ENCODE peak calls at places on chromosomes 1 and 21, in seven cellular contexts. A is coronary artery; L is fibroblast of pulmonary artery; E is CD8-positive, alpha-beta T cell; Y is mesendoderm; C is OCI-LY7; T is pancreas. O is an unnamed sample.

GRCh38 chr1:113811353-113811887 is 856 bp downstream of the RSBN1 start:
- DNase-seq in A (no peak), L (peak), E (peak), Y (peak), C (peak), T (no peak), O (no peak)

GRCh38 chr1:213868482-213868881 is 119.3 kb upstream of the PROX1 start:
- DNase-seq in A (no peak), L (no peak), E (no peak), Y (no peak), C (no peak), T (no peak), O (no peak)

GRCh38 chr1:2583871-2584341 is 2.7 kb upstream of the PRXL2B start:
- DNase-seq in A (no peak), L (no peak), E (no peak), Y (peak), C (no peak), T (peak), O (no peak)

GRCh38 chr1:2554621-2555387 is 1.4 kb upstream of the TNFRSF14 start:
- DNase-seq in A (no peak), L (no peak), E (peak), Y (peak), C (peak), T (no peak), O (no peak)

GRCh38 chr1:241579434-241579833 is 47.3 kb downstream of the KMO start:
- DNase-seq in A (no peak), L (no peak), E (no peak), Y (no peak), C (no peak), T (no peak), O (no peak)

GRCh38 chr21:45542242-45542666 is at the start of gene SLC19A1:
- DNase-seq in A (peak), L (peak), E (peak), Y (peak), C (peak), T (peak), O (peak)

GRCh38 chr21:25626752-25627151 is 12.3 kb upstream of the JAM2 start:
- DNase-seq in A (no peak), L (peak), E (no peak), Y (no peak), C (no peak), T (no peak), O (no peak)

GRCh38 chr1:14538335-14538734 is 60.1 kb upstream of the KAZN start:
- DNase-seq in A (no peak), L (no peak), E (no peak), Y (peak), C (no peak), T (no peak), O (no peak)

GRCh38 chr1:219703240-219703639 is 90.3 kb upstream of the ZC3H11B start:
- DNase-seq in A (no peak), L (no peak), E (no peak), Y (no peak), C (no peak), T (no peak), O (no peak)

GRCh38 chr1:98557808-98558390 is 103.6 kb upstream of the SNX7 start:
- DNase-seq in A (no peak), L (peak), E (no peak), Y (peak), C (no peak), T (no peak), O (no peak)

GRCh38 chr1:107750364-107750959 is 214.5 kb downstream of the VAV3 start:
- DNase-seq in A (no peak), L (peak), E (no peak), Y (peak), C (peak), T (peak), O (peak)

GRCh38 chr1:93842750-93843500 is 36.1 kb downstream of the DNTTIP2 start:
- DNase-seq in A (no peak), L (peak), E (no peak), Y (no peak), C (no peak), T (no peak), O (no peak)

GRCh38 chr1:93839756-93840155 is 39.2 kb downstream of the DNTTIP2 start:
- DNase-seq in A (no peak), L (no peak), E (no peak), Y (no peak), C (no peak), T (no peak), O (no peak)

GRCh38 chr1:93841771-93842170 is 37.2 kb downstream of the DNTTIP2 start:
- DNase-seq in A (no peak), L (no peak), E (no peak), Y (no peak), C (no peak), T (no peak), O (no peak)

GRCh38 chr1:93839307-93839706 is 39.7 kb downstream of the DNTTIP2 start:
- DNase-seq in A (no peak), L (peak), E (no peak), Y (no peak), C (no peak), T (no peak), O (no peak)

GRCh38 chr1:93840956-93841482 is 38.0 kb downstream of the DNTTIP2 start:
- DNase-seq in A (no peak), L (no peak), E (no peak), Y (no peak), C (no peak), T (no peak), O (no peak)
- H3K4me3 ChIP-seq in A (no peak), L (no peak), E (no peak), Y (no peak), C (no peak), T (no peak), O (no peak)

GRCh38 chr1:194717334-194717733 is 1530.9 kb upstream of the B3GALT2 start:
- DNase-seq in A (no peak), L (no peak), E (no peak), Y (no peak), C (no peak), T (no peak), O (no peak)

GRCh38 chr1:194723067-194723466 is 1536.7 kb upstream of the B3GALT2 start:
- DNase-seq in A (no peak), L (no peak), E (no peak), Y (no peak), C (no peak), T (no peak), O (no peak)

GRCh38 chr1:194717941-194718340 is 1531.5 kb upstream of the B3GALT2 start:
- DNase-seq in A (no peak), L (peak), E (no peak), Y (no peak), C (no peak), T (no peak), O (no peak)
- H3K4me3 ChIP-seq in A (no peak), L (no peak), E (no peak), Y (no peak), C (no peak), T (no peak), O (no peak)

DNA sequence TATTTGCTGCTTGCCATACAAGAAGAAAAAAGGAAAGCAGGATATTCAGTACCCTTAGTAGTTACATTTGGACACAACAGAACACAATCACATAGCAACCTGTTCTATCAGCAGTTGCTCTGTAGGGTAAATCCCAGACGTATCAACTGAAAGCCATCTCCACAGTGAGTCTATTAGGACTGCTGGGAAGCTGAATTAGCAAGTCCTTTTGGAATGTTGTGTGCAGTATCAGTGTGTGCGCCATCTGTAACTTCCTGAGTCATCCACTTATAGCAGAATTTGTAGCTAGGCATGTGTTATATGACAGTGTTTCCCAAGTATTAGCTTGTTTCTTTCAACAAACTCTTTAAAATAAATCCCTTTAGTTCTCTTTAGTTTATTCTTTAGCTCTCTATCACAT is 21.3 kb downstream of the CCDC30 start:
- DNase-seq in A (no peak), L (peak), E (no peak), Y (peak), C (no peak), T (no peak), O (peak)
- H3K4me3 ChIP-seq in A (no peak), L (no peak), E (no peak), Y (no peak), C (no peak), T (no peak), O (no peak)

GRCh38 chr1:61223140-61223539 is 140.8 kb downstream of the NFIA start:
- DNase-seq in A (no peak), L (no peak), E (no peak), Y (no peak), C (no peak), T (no peak), O (no peak)

GRCh38 chr1:61222240-61222639 is 139.9 kb downstream of the NFIA start:
- DNase-seq in A (no peak), L (no peak), E (no peak), Y (no peak), C (no peak), T (no peak), O (no peak)

GRCh38 chr1:61224609-61225008 is 142.2 kb downstream of the NFIA start:
- DNase-seq in A (no peak), L (no peak), E (no peak), Y (no peak), C (no peak), T (no peak), O (no peak)

GRCh38 chr1:61220531-61220930 is 138.2 kb downstream of the NFIA start:
- DNase-seq in A (no peak), L (no peak), E (no peak), Y (no peak), C (no peak), T (no peak), O (no peak)

GRCh38 chr1:61221642-61222041 is 139.3 kb downstream of the NFIA start:
- DNase-seq in A (no peak), L (peak), E (no peak), Y (no peak), C (no peak), T (no peak), O (no peak)
- H3K4me3 ChIP-seq in A (no peak), L (no peak), E (no peak), Y (no peak), C (no peak), T (no peak), O (no peak)

DNA sequence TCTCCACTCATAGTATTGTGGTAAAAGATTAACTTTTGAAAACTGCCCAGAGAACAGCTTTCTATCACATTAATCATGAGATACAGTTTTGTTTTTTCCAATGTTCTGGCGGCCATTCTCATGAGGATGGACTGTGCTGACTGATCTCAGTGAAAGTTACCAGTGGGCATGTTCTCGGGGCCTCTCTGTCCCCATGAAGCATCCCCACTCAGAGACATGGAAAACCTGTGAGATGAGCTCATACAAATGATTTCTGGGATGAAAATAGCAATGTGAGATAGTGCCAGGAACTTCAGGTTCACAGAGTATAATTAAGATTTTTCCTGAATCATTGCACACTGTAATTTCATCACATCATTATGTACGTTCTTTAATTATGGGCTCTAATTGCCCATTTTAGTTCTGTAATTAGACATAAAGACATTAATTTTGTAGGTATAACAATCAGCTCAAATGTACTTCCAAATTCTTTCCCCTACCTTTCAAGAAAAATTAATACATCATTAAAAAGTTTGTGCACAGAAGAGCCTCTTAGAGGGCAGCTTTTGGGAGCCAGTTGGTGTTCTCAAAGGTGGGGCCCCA is 40.5 kb downstream of the DDR2 start:
- DNase-seq in A (no peak), L (no peak), E (no peak), Y (no peak), C (no peak), T (no peak), O (no peak)
- H3K4me3 ChIP-seq in A (no peak), L (no peak), E (no peak), Y (no peak), C (no peak), T (no peak), O (no peak)

GRCh38 chr1:236356141-236356540 is 37.9 kb upstream of the EDARADD start:
- DNase-seq in A (no peak), L (no peak), E (no peak), Y (no peak), C (no peak), T (no peak), O (no peak)

GRCh38 chr1:236354330-236355147 is 39.5 kb upstream of the EDARADD start:
- DNase-seq in A (no peak), L (peak), E (no peak), Y (no peak), C (no peak), T (no peak), O (no peak)

GRCh38 chr1:236350308-236350707 is 43.8 kb upstream of the EDARADD start:
- DNase-seq in A (no peak), L (no peak), E (no peak), Y (no peak), C (no peak), T (no peak), O (no peak)

GRCh38 chr1:236348071-236348470 is 46.0 kb upstream of the EDARADD start:
- DNase-seq in A (no peak), L (no peak), E (no peak), Y (no peak), C (no peak), T (no peak), O (no peak)

GRCh38 chr1:236351875-236352573 is 42.1 kb upstream of the EDARADD start:
- DNase-seq in A (no peak), L (no peak), E (no peak), Y (no peak), C (no peak), T (no peak), O (no peak)
- H3K4me3 ChIP-seq in A (no peak), L (no peak), E (no peak), Y (no peak), C (no peak), T (no peak), O (no peak)

GRCh38 chr21:15759469-15759868 is 29.7 kb downstream of the USP25 start:
- DNase-seq in A (no peak), L (no peak), E (no peak), Y (peak), C (no peak), T (no peak), O (no peak)
- H3K4me3 ChIP-seq in A (no peak), L (no peak), E (no peak), Y (no peak), C (no peak), T (no peak), O (no peak)

GRCh38 chr1:27475707-27476106 is 14.3 kb downstream of the WASF2 start:
- DNase-seq in A (no peak), L (no peak), E (no peak), Y (no peak), C (no peak), T (no peak), O (no peak)

GRCh38 chr1:27476222-27476621 is 13.7 kb downstream of the WASF2 start:
- DNase-seq in A (no peak), L (no peak), E (no peak), Y (peak), C (no peak), T (no peak), O (no peak)

GRCh38 chr1:27471476-27471875 is 18.5 kb downstream of the WASF2 start:
- DNase-seq in A (no peak), L (no peak), E (no peak), Y (no peak), C (no peak), T (no peak), O (no peak)

GRCh38 chr1:27478098-27478497 is 11.9 kb downstream of the WASF2 start:
- DNase-seq in A (no peak), L (no peak), E (no peak), Y (no peak), C (no peak), T (no peak), O (no peak)

DNA sequence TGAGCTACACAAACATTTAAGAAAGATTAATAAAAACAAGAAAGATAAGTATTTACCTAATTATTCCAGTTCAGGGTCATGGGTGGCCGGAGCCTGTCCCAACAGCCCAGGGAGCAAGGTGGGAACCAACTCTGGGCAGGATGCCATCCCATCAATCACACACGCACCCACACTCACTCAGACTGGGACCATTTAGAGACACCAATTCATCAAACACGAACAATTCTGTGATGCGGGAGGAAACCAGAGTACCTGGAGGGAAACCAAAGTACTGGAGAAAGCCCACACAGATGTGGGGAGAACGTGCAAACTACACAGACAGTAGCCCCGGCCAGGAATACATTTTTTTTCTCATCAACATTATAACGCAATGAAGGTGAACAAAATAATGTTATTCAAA is 16.2 kb downstream of the WASF2 start:
- DNase-seq in A (no peak), L (no peak), E (no peak), Y (no peak), C (no peak), T (no peak), O (no peak)
- H3K4me3 ChIP-seq in A (no peak), L (no peak), E (no peak), Y (no peak), C (no peak), T (no peak), O (no peak)

O was measured in SJSA1.